ENCODE peak calls at places on chromosome 13, in nine cellular contexts. R, B, G, W, D, Y, M, C and F are unnamed samples.

GRCh38 chr13:110680852-110681251 is 25.1 kb downstream of the CARS2 start:
- DNase-seq in C (no peak), R (no peak), Y (peak; percentile 35), D (peak; percentile 69), B (no peak), W (peak; percentile 18), G (no peak), M (no peak), F (peak; percentile 11)

GRCh38 chr13:114073881-114074551 is 58.4 kb downstream of the RASA3 start:
- DNase-seq in D (no peak), C (no peak), B (no peak), Y (no peak), R (no peak), W (no peak), G (no peak), M (no peak), F (no peak)

GRCh38 chr13:83780201-83780600 is 102.1 kb downstream of the SLITRK1 start:
- DNase-seq in G (no peak), B (no peak), D (peak; percentile 14), Y (peak; percentile 4), C (no peak), R (peak; percentile 4), M (no peak), W (peak; percentile 46), F (peak; percentile 21)

GRCh38 chr13:52845766-52846566 is 2.5 kb downstream of the PCDH8 start:
- DNase-seq in B (no peak), G (no peak), R (no peak), D (peak; percentile 88), C (no peak), W (peak; percentile 10), M (peak; percentile 19), Y (no peak), F (no peak)

GRCh38 chr13:113203507-113204377 is 4.7 kb downstream of the PCID2 start:
- DNase-seq in Y (no peak), W (no peak), B (peak; percentile 54), M (peak; percentile 64), C (no peak), G (no peak), R (no peak), D (no peak), F (no peak)

GRCh38 chr13:59176775-59177174 is 987.0 kb downstream of the DIAPH3 start:
- DNase-seq in R (no peak), B (no peak), D (no peak), Y (peak; percentile 14), M (no peak), C (no peak), W (no peak), G (no peak), F (peak; percentile 27)

GRCh38 chr13:34217343-34218094 is 399.6 kb downstream of the RFC3 start:
- DNase-seq in Y (no peak), D (no peak), G (no peak), R (no peak), B (no peak), W (no peak), C (no peak), M (no peak), F (no peak)

GRCh38 chr13:50919291-50919690 is 9.7 kb downstream of the RNASEH2B start:
- DNase-seq in D (no peak), Y (no peak), M (no peak), G (no peak), W (no peak), R (no peak), B (peak; percentile 73), C (no peak), F (peak; percentile 68)

GRCh38 chr13:24625870-24626419 is 54.3 kb upstream of the ATP12A start:
- DNase-seq in C (no peak), W (no peak), M (no peak), Y (peak; percentile 44), G (no peak), D (no peak), R (no peak), B (peak; percentile 34), F (no peak)

GRCh38 chr13:27583645-27584044 is 36.7 kb downstream of the LNX2 start:
- DNase-seq in B (peak; percentile 45), G (no peak), C (no peak), D (no peak), Y (no peak), W (peak; percentile 9), R (peak; percentile 27), M (no peak), F (no peak)

GRCh38 chr13:41139296-41139966 is 6.8 kb upstream of the KBTBD6 start:
- DNase-seq in D (no peak), W (peak; percentile 35), B (no peak), R (peak; percentile 24), C (no peak), G (no peak), Y (no peak), M (no peak), F (no peak)

GRCh38 chr13:113671066-113672001 is 4.3 kb downstream of the GRK1 start:
- DNase-seq in C (no peak), R (no peak), W (no peak), G (no peak), B (no peak), D (no peak), Y (no peak), M (peak; percentile 11), F (no peak)

GRCh38 chr13:113969973-113970611 is 3.8 kb downstream of the C13orf46 start:
- DNase-seq in R (no peak), M (peak; percentile 16), Y (no peak), G (no peak), W (no peak), C (no peak), D (no peak), B (no peak), F (no peak)

GRCh38 chr13:34011552-34012085 is 193.7 kb downstream of the RFC3 start:
- DNase-seq in G (no peak), Y (no peak), B (no peak), W (no peak), M (no peak), C (no peak), R (no peak), D (no peak), F (no peak)

GRCh38 chr13:40445557-40445990 is 220.9 kb downstream of the FOXO1 start:
- DNase-seq in R (no peak), M (peak; percentile 42), D (no peak), G (no peak), C (peak; percentile 25), W (no peak), Y (peak; percentile 100), B (peak; percentile 92), F (no peak)

GRCh38 chr13:28582892-28583240 is 76.1 kb upstream of the POMP start:
- DNase-seq in D (no peak), R (no peak), G (no peak), C (no peak), W (no peak), M (no peak), Y (no peak), B (peak; percentile 54), F (peak; percentile 33)

GRCh38 chr13:48054601-48055000 is 17.1 kb downstream of the NUDT15 start:
- DNase-seq in C (no peak), W (no peak), G (no peak), B (no peak), D (no peak), M (no peak), R (no peak), Y (no peak), F (no peak)

GRCh38 chr13:29756506-29756905 is 93.9 kb downstream of the UBL3 start:
- DNase-seq in D (no peak), M (no peak), C (no peak), R (peak; percentile 36), B (no peak), G (no peak), Y (no peak), W (peak; percentile 50), F (no peak)

GRCh38 chr13:29457299-29457698 is 138.2 kb downstream of the SLC7A1 start:
- DNase-seq in M (no peak), W (peak; percentile 84), G (no peak), B (peak; percentile 6), Y (no peak), R (peak; percentile 92), C (no peak), D (no peak), F (no peak)

GRCh38 chr13:99339736-99340392 is 32.7 kb upstream of the GPR183 start:
- DNase-seq in G (no peak), M (no peak), D (no peak), R (peak; percentile 50), Y (no peak), W (peak; percentile 62), B (no peak), C (no peak), F (peak; percentile 86)

GRCh38 chr13:36124236-36124822 is 6.9 kb downstream of the DCLK1 start:
- DNase-seq in M (no peak), G (no peak), D (no peak), B (no peak), R (peak; percentile 60), Y (no peak), W (peak; percentile 85), C (peak; percentile 41), F (no peak)

GRCh38 chr13:25803626-25804025 is 248.2 kb downstream of the SHISA2 start:
- DNase-seq in Y (no peak), G (peak; percentile 48), R (no peak), M (no peak), B (no peak), W (no peak), C (no peak), D (no peak), F (no peak)

GRCh38 chr13:73399347-73400216 is 340.8 kb downstream of the KLF5 start:
- DNase-seq in R (no peak), C (no peak), Y (no peak), G (no peak), D (no peak), M (no peak), B (no peak), W (no peak), F (no peak)

GRCh38 chr13:46756977-46757376 is 40.0 kb downstream of the ESD start:
- DNase-seq in Y (no peak), W (peak; percentile 81), R (peak; percentile 29), D (no peak), G (no peak), B (peak; percentile 29), M (no peak), C (no peak), F (peak; percentile 54)